ENCODE peak calls at places on chromosome 3, in seven cellular contexts. N, J, M, F, O, E and K are unnamed samples.

GRCh38 chr3:20683912-20684311 is 497.9 kb upstream of the SGO1 start:
- DNase-seq in E (peak; percentile 71), M (no peak), J (no peak), F (peak; percentile 92), N (no peak), O (no peak), K (peak; percentile 77)

GRCh38 chr3:94612631-94613030 is 549.8 kb downstream of the NSUN3 start:
- DNase-seq in N (no peak), O (no peak), E (no peak), M (no peak), F (no peak), J (no peak), K (peak; percentile 10)

GRCh38 chr3:150515210-150515609 is 31.1 kb downstream of the SERP1 start:
- DNase-seq in E (peak; percentile 13), J (no peak), N (no peak), M (no peak), F (no peak), O (peak; percentile 8), K (no peak)

GRCh38 chr3:176872771-176873209 is 324.5 kb downstream of the TBL1XR1 start:
- DNase-seq in E (peak; percentile 70), M (no peak), F (peak; percentile 43), N (peak; percentile 31), O (peak; percentile 10), J (peak; percentile 11), K (peak; percentile 68)

GRCh38 chr3:42755681-42756578 is 17.1 kb downstream of the CCDC13 start:
- DNase-seq in N (no peak), O (no peak), M (no peak), E (peak; percentile 46), J (no peak), F (peak; percentile 16), K (peak; percentile 49)

GRCh38 chr3:171953300-171954022 is 85.9 kb upstream of the FNDC3B start:
- DNase-seq in J (no peak), N (no peak), E (peak; percentile 36), O (no peak), M (no peak), F (no peak), K (no peak)

GRCh38 chr3:191648787-191649186 is 187.8 kb downstream of the PYDC2 start:
- DNase-seq in N (no peak), M (no peak), O (no peak), F (no peak), E (no peak), J (no peak), K (no peak)

GRCh38 chr3:27216955-27217552 is 152.1 kb downstream of the NEK10 start:
- DNase-seq in F (peak; percentile 79), N (no peak), E (peak; percentile 40), J (no peak), M (peak; percentile 10), O (no peak), K (peak; percentile 59)

GRCh38 chr3:11480663-11481298 is 162.9 kb downstream of the VGLL4 start:
- DNase-seq in J (no peak), E (no peak), F (no peak), O (no peak), M (no peak), N (no peak), K (no peak)

GRCh38 chr3:30894521-30895289 is at the start of gene GADL1:
- DNase-seq in N (no peak), J (no peak), F (peak; percentile 49), E (peak; percentile 11), M (no peak), O (no peak), K (peak; percentile 28)

GRCh38 chr3:129974451-129975331 is at the start of gene TRH:
- DNase-seq in N (no peak), O (no peak), E (no peak), J (no peak), F (no peak), M (no peak), K (peak; percentile 3)

GRCh38 chr3:189927975-189928895 is 192.5 kb downstream of the P3H2 start:
- DNase-seq in M (no peak), J (no peak), E (peak; percentile 15), O (no peak), F (peak; percentile 55), N (no peak), K (no peak)

GRCh38 chr3:158471639-158472294 is 99.2 kb upstream of the MLF1 start:
- DNase-seq in M (no peak), J (no peak), E (peak; percentile 96), N (no peak), O (peak; percentile 24), F (peak; percentile 96), K (peak; percentile 95)

GRCh38 chr3:133535971-133536634 is 37.4 kb upstream of the CDV3 start:
- DNase-seq in F (peak; percentile 92), E (peak; percentile 95), J (no peak), O (no peak), M (peak; percentile 68), N (no peak), K (peak; percentile 92)

GRCh38 chr3:52468336-52468735 is 12.9 kb downstream of the NISCH start:
- DNase-seq in O (no peak), E (no peak), M (no peak), F (peak; percentile 32), N (no peak), J (no peak), K (no peak)

GRCh38 chr3:9676780-9677179 is 26.9 kb upstream of the CPNE9 start:
- DNase-seq in O (no peak), F (no peak), J (no peak), M (no peak), N (no peak), E (peak; percentile 16), K (peak; percentile 32)

GRCh38 chr3:154584041-154584440 is 154.1 kb upstream of the GPR149 start:
- DNase-seq in O (no peak), E (no peak), J (no peak), F (no peak), N (no peak), M (no peak), K (no peak)

GRCh38 chr3:60431599-60431958 is 819.7 kb downstream of the FHIT start:
- DNase-seq in J (no peak), O (no peak), F (peak; percentile 14), M (no peak), E (peak; percentile 26), N (no peak), K (peak; percentile 56)

GRCh38 chr3:162632672-162633071 is 1136.1 kb downstream of the OTOL1 start:
- DNase-seq in N (no peak), M (no peak), E (no peak), J (no peak), F (no peak), O (no peak), K (no peak)

GRCh38 chr3:155232605-155233004 is 60.9 kb downstream of the STRIT1 start:
- DNase-seq in M (peak; percentile 78), N (no peak), O (peak; percentile 54), E (peak; percentile 95), F (peak; percentile 86), J (no peak), K (peak; percentile 98)

GRCh38 chr3:51340311-51340829 is 44.7 kb upstream of the MANF start:
- DNase-seq in J (no peak), M (peak; percentile 79), N (no peak), F (peak; percentile 94), O (peak; percentile 83), E (peak; percentile 95), K (peak; percentile 95)

GRCh38 chr3:150370129-150370602 is 37.9 kb upstream of the TSC22D2 start:
- DNase-seq in M (peak; percentile 94), O (peak; percentile 92), E (peak; percentile 93), N (no peak), F (peak; percentile 98), J (no peak), K (peak; percentile 96)

GRCh38 chr3:58398669-58399333 is 34.8 kb downstream of the PDHB start:
- DNase-seq in F (no peak), O (no peak), J (no peak), E (no peak), N (no peak), M (no peak), K (peak; percentile 51)

GRCh38 chr3:187481426-187481825 is 113.2 kb downstream of the RTP4 start:
- DNase-seq in N (no peak), J (no peak), F (no peak), E (no peak), M (no peak), O (no peak), K (no peak)

DNA sequence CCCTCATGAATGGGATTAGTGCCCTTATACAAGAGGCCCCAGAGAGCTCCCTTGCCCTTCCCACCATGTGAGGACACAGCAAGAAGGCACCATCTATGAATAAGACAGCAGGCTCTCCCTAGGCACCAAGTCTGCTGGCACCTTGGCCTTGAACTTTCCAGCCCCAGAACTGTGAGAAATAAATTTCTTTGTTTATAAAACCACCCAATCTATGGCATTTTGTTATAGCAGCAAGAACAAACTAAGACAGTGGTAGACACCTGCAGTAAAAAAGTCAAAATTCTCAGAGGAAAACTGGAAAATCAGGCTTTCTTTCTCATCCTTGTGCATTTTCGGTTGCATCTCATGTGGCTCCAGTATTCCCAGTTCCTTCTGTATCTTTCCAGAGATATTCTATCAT is 90.3 kb downstream of the LSM3 start:
- DNase-seq in O (no peak), F (no peak), N (no peak), E (no peak), J (no peak), M (no peak), K (no peak)
- TF ChIP-seq CTCF in O (no peak), F (no peak), N (no peak), E (no peak), J (no peak), M (no peak), K (no peak)

GRCh38 chr3:63967675-63968611 is 55.4 kb downstream of the PSMD6 start:
- DNase-seq in J (peak; percentile 21), O (no peak), E (peak; percentile 77), M (peak; percentile 51), N (no peak), F (peak; percentile 82), K (peak; percentile 81)
- H3K4me3 ChIP-seq in J (peak overlapping the region; percentile 70), O (no peak overlapping the region), E (peak overlapping the region; percentile 28), M (no peak overlapping the region), N (no peak overlapping the region), F (peak overlapping the region; percentile 14), K (peak overlapping the region; percentile 4)

DNA sequence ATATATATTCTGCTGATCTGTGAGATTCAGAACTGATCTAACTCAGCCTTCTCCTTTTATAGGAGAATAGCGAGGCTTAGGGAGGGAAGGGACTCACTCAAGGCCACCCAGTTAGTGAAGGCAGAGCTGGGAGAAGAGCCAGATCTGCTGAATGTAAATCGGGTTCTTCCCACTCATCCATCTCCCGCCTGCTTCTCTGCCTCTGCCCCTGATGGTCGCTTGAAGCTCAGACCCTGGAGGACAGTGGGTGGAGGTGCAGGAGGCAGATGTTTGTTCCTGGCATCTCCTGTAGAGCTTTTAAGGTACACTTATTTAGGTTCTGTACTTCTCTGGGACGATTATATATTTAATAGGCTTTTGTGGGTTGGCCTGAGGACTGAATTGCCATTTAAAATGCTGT is 4.3 kb downstream of the PDIA5 start:
- DNase-seq in M (no peak), F (peak; percentile 59), E (peak; percentile 69), O (no peak), N (no peak), J (no peak), K (no peak)
- TF ChIP-seq CTCF in M (no peak), F (no peak), E (peak; percentile 42), O (peak; percentile 35), N (no peak), J (no peak), K (peak; percentile 25)

GRCh38 chr3:135416182-135416581 is 549.3 kb upstream of the PPP2R3A start:
- DNase-seq in O (no peak), J (no peak), E (no peak), M (no peak), F (no peak), N (no peak), K (no peak)

GRCh38 chr3:135419155-135419554 is 546.4 kb upstream of the PPP2R3A start:
- DNase-seq in O (no peak), F (no peak), M (no peak), E (no peak), J (no peak), N (no peak), K (no peak)
- H3K4me3 ChIP-seq in O (no peak overlapping the region), F (no peak overlapping the region), M (no peak overlapping the region), E (no peak overlapping the region), J (no peak overlapping the region), N (no peak overlapping the region), K (no peak overlapping the region)

GRCh38 chr3:122958290-122958689 is 69.3 kb downstream of the SEMA5B start:
- DNase-seq in J (no peak), M (no peak), E (no peak), F (no peak), N (no peak), O (no peak), K (no peak)
- TF ChIP-seq CTCF in J (no peak), M (no peak), E (no peak), F (no peak), N (no peak), O (no peak), K (no peak)